ENCODE peak calls at places on chromosomes 2 and 18, in four cellular contexts. One of them, this sample, is unnamed.

GRCh38 chr2:17373736-17374135 is 144.5 kb downstream of the RAD51AP2 start:
- DNase-seq in lower lobe of right lung: no peak
- DNase-seq in HFFc6: no peak
- DNase-seq in stomach: no peak
- DNase-seq in this sample: no peak

GRCh38 chr18:37419272-37419671 is 146.3 kb downstream of the CELF4 start:
- DNase-seq in HFFc6: peak
- DNase-seq in lower lobe of right lung: no peak
- DNase-seq in stomach: no peak
- DNase-seq in this sample: no peak

GRCh38 chr2:191064590-191064989 is 50.6 kb upstream of the STAT1 start:
- DNase-seq in stomach: no peak
- DNase-seq in lower lobe of right lung: no peak
- DNase-seq in HFFc6: no peak
- DNase-seq in this sample: no peak

GRCh38 chr2:96912356-96913116 is 42.7 kb upstream of the SEMA4C start:
- DNase-seq in HFFc6: no peak
- DNase-seq in stomach: no peak
- DNase-seq in lower lobe of right lung: no peak
- DNase-seq in this sample: no peak

GRCh38 chr2:231167745-231168459 is 30.5 kb upstream of the ARMC9 start:
- DNase-seq in stomach: no peak
- DNase-seq in HFFc6: no peak
- DNase-seq in lower lobe of right lung: no peak
- DNase-seq in this sample: no peak

GRCh38 chr2:170092475-170092874 is 85.5 kb upstream of the MYO3B start:
- DNase-seq in stomach: no peak
- DNase-seq in lower lobe of right lung: no peak
- DNase-seq in HFFc6: no peak
- DNase-seq in this sample: no peak

GRCh38 chr2:100038019-100038418 is 104.4 kb downstream of the AFF3 start:
- DNase-seq in stomach: no peak
- DNase-seq in HFFc6: no peak
- DNase-seq in lower lobe of right lung: no peak
- DNase-seq in this sample: no peak

GRCh38 chr18:55488473-55488872 is 99.5 kb downstream of the TCF4 start:
- DNase-seq in stomach: no peak
- DNase-seq in lower lobe of right lung: no peak
- DNase-seq in HFFc6: no peak
- DNase-seq in this sample: no peak

GRCh38 chr2:29582062-29582461 is 339.3 kb downstream of the ALK start:
- DNase-seq in stomach: no peak
- DNase-seq in lower lobe of right lung: no peak
- DNase-seq in HFFc6: no peak
- DNase-seq in this sample: no peak

GRCh38 chr2:88606371-88607030 is 20.8 kb downstream of the EIF2AK3 start:
- DNase-seq in stomach: no peak
- DNase-seq in HFFc6: no peak
- DNase-seq in lower lobe of right lung: no peak
- DNase-seq in this sample: no peak

GRCh38 chr18:76167440-76167839 is 327.6 kb downstream of the ZNF516 start:
- DNase-seq in lower lobe of right lung: no peak
- DNase-seq in HFFc6: no peak
- DNase-seq in stomach: no peak
- DNase-seq in this sample: no peak

GRCh38 chr2:46813046-46813445 is 102.6 kb downstream of the MCFD2 start:
- DNase-seq in stomach: no peak
- DNase-seq in lower lobe of right lung: no peak
- DNase-seq in HFFc6: no peak
- DNase-seq in this sample: peak

GRCh38 chr18:50051288-50051687 is 143.7 kb downstream of the MYO5B start:
- DNase-seq in lower lobe of right lung: no peak
- DNase-seq in stomach: no peak
- DNase-seq in HFFc6: no peak
- DNase-seq in this sample: no peak

GRCh38 chr18:59056706-59057492 is 82.8 kb upstream of the SEC11C start:
- DNase-seq in lower lobe of right lung: no peak
- DNase-seq in stomach: peak
- DNase-seq in HFFc6: peak
- DNase-seq in this sample: peak

GRCh38 chr2:234587341-234588053 is 90.6 kb upstream of the ARL4C start:
- DNase-seq in lower lobe of right lung: no peak
- DNase-seq in stomach: no peak
- DNase-seq in HFFc6: no peak
- DNase-seq in this sample: no peak

GRCh38 chr2:20129320-20130274 is 78.2 kb upstream of the LAPTM4A start:
- DNase-seq in stomach: peak
- DNase-seq in HFFc6: no peak
- DNase-seq in lower lobe of right lung: no peak
- DNase-seq in this sample: no peak

GRCh38 chr2:63888490-63889402 is 47.0 kb downstream of the UGP2 start:
- DNase-seq in stomach: peak
- DNase-seq in lower lobe of right lung: no peak
- DNase-seq in HFFc6: peak
- DNase-seq in this sample: no peak

GRCh38 chr2:194567661-194568017 is 1089.4 kb upstream of the SLC39A10 start:
- DNase-seq in HFFc6: no peak
- DNase-seq in lower lobe of right lung: no peak
- DNase-seq in stomach: no peak
- DNase-seq in this sample: no peak

GRCh38 chr2:186959486-186959885 is 110.5 kb upstream of the ZSWIM2 start:
- DNase-seq in stomach: no peak
- DNase-seq in HFFc6: no peak
- DNase-seq in lower lobe of right lung: no peak
- DNase-seq in this sample: no peak

GRCh38 chr2:44938287-44939073 is 3.0 kb upstream of the SIX3 start:
- DNase-seq in stomach: no peak
- DNase-seq in lower lobe of right lung: no peak
- DNase-seq in HFFc6: no peak
- DNase-seq in this sample: no peak

GRCh38 chr2:70115646-70116442 is 28.6 kb downstream of the PCBP1 start:
- DNase-seq in HFFc6: no peak
- DNase-seq in lower lobe of right lung: no peak
- DNase-seq in stomach: no peak
- DNase-seq in this sample: no peak

GRCh38 chr2:239328306-239329191 is 72.3 kb downstream of the HDAC4 start:
- DNase-seq in lower lobe of right lung: no peak
- DNase-seq in HFFc6: peak
- DNase-seq in stomach: peak
- DNase-seq in this sample: peak

GRCh38 chr2:69134546-69134945 is 121.6 kb downstream of the ANTXR1 start:
- DNase-seq in lower lobe of right lung: no peak
- DNase-seq in stomach: no peak
- DNase-seq in HFFc6: no peak
- DNase-seq in this sample: no peak

GRCh38 chr18:23918395-23919032 is 96.0 kb upstream of the TTC39C start:
- DNase-seq in HFFc6: peak
- DNase-seq in stomach: peak
- DNase-seq in lower lobe of right lung: peak
- DNase-seq in this sample: no peak

GRCh38 chr2:102489646-102490045 is 16.6 kb downstream of the SLC9A4 start:
- DNase-seq in HFFc6: no peak
- DNase-seq in lower lobe of right lung: no peak
- DNase-seq in stomach: no peak
- DNase-seq in this sample: no peak

GRCh38 chr2:119487434-119488244 is 36.6 kb downstream of the SCTR start:
- DNase-seq in HFFc6: no peak
- DNase-seq in lower lobe of right lung: peak
- DNase-seq in stomach: peak
- DNase-seq in this sample: peak

GRCh38 chr2:119489232-119489952 is 34.9 kb downstream of the SCTR start:
- DNase-seq in stomach: peak
- DNase-seq in lower lobe of right lung: no peak
- DNase-seq in HFFc6: no peak
- DNase-seq in this sample: no peak

GRCh38 chr2:119490106-119490505 is 34.2 kb downstream of the SCTR start:
- DNase-seq in stomach: no peak
- DNase-seq in lower lobe of right lung: no peak
- DNase-seq in HFFc6: no peak
- DNase-seq in this sample: no peak

GRCh38 chr2:119486886-119487285 is 37.4 kb downstream of the SCTR start:
- DNase-seq in lower lobe of right lung: no peak
- DNase-seq in stomach: no peak
- DNase-seq in HFFc6: no peak
- DNase-seq in this sample: peak

GRCh38 chr2:119488245-119489182 is 35.8 kb downstream of the SCTR start:
- DNase-seq in HFFc6: no peak
- DNase-seq in lower lobe of right lung: no peak
- DNase-seq in stomach: peak
- DNase-seq in this sample: peak
- TF ChIP-seq CTCF in HFFc6: peak
- TF ChIP-seq CTCF in lower lobe of right lung: no peak
- TF ChIP-seq CTCF in stomach: no peak
- TF ChIP-seq CTCF in this sample: no peak

GRCh38 chr2:219299372-219299760 is 9.8 kb downstream of the PTPRN start:
- DNase-seq in stomach: no peak
- DNase-seq in lower lobe of right lung: no peak
- DNase-seq in HFFc6: no peak
- DNase-seq in this sample: no peak

GRCh38 chr2:219298759-219299371 is 10.3 kb downstream of the PTPRN start:
- DNase-seq in HFFc6: peak
- DNase-seq in stomach: peak
- DNase-seq in lower lobe of right lung: peak
- DNase-seq in this sample: peak

GRCh38 chr2:219296631-219297391 is 12.4 kb downstream of the PTPRN start:
- DNase-seq in lower lobe of right lung: no peak
- DNase-seq in HFFc6: no peak
- DNase-seq in stomach: peak
- DNase-seq in this sample: no peak

GRCh38 chr2:219296142-219296541 is 13.1 kb downstream of the PTPRN start:
- DNase-seq in stomach: no peak
- DNase-seq in lower lobe of right lung: no peak
- DNase-seq in HFFc6: no peak
- DNase-seq in this sample: no peak

DNA sequence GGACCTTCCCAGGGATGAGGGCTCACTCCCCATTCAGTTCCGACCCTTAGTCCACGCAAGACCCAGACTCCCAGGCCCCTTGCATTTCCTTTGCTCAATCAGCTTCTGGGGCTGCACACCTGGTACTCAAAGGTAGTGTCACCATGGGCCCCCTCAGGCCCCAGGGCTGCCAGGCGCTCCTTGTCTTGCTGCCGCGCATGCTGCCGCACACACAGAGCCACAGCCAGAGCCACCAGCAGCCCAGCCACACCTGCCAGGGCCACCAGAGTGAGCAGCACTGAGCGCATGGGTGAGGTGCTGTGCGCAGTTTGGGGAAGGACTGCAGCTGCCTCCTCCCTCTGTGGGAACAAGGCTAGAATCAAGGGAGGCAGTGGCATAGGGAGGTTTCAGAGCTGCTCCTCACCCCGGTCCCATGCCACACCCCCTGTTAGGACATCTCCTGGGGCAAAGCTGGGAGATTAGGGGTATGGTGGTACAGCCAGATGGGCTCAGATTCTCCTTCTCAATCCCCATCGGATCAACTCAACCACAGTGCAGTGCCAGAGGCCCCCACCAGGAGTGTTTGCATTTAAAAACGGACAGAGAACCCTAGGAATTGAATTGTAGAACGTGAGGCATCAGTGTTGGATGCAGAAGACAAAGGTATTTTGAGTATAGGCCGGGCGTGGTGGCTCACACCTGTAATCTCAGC is 11.3 kb downstream of the PTPRN start:
- DNase-seq in HFFc6: no peak
- DNase-seq in stomach: no peak
- DNase-seq in lower lobe of right lung: no peak
- DNase-seq in this sample: peak
- TF ChIP-seq CTCF in HFFc6: no peak
- TF ChIP-seq CTCF in stomach: no peak
- TF ChIP-seq CTCF in lower lobe of right lung: no peak
- TF ChIP-seq CTCF in this sample: no peak

GRCh38 chr2:74507145-74507925 is at the start of gene PCGF1:
- DNase-seq in lower lobe of right lung: peak
- DNase-seq in stomach: peak
- DNase-seq in HFFc6: peak
- DNase-seq in this sample: peak
- TF ChIP-seq CTCF in lower lobe of right lung: peak
- TF ChIP-seq CTCF in stomach: no peak
- TF ChIP-seq CTCF in HFFc6: peak
- TF ChIP-seq CTCF in this sample: peak

GRCh38 chr18:35777042-35777441 is 195.4 kb upstream of the RMP24 start:
- DNase-seq in lower lobe of right lung: no peak
- DNase-seq in HFFc6: no peak
- DNase-seq in stomach: no peak
- DNase-seq in this sample: no peak
- TF ChIP-seq CTCF in lower lobe of right lung: no peak
- TF ChIP-seq CTCF in HFFc6: peak
- TF ChIP-seq CTCF in stomach: no peak
- TF ChIP-seq CTCF in this sample: no peak